ENCODE peak calls at places on chromosomes 7 and 10, in eight cellular contexts. M is breast epithelium, D is GM12878, Y is cardiac fibroblast, U is lower lobe of right lung, Q is transverse colon, V is DND-41, Z is NB4. B is an unnamed sample.

GRCh38 chr10:90872648-90873020 is 860 bp downstream of the RPP30 start:
- DNase-seq in M (no peak), D (no peak), Y (no peak), U (no peak), Q (no peak), V (no peak), Z (no peak), B (no peak)

GRCh38 chr7:144936314-144936713 is 100.5 kb upstream of the TPK1 start:
- DNase-seq in M (no peak), D (no peak), Y (no peak), U (no peak), Q (no peak), V (no peak), Z (no peak), B (no peak)

GRCh38 chr7:51376420-51377092 is 59.9 kb upstream of the COBL start:
- DNase-seq in M (no peak), D (no peak), Y (peak), U (no peak), Q (no peak), V (no peak), Z (no peak), B (no peak)

GRCh38 chr7:4849390-4849789 is 12.4 kb downstream of the PAPOLB start:
- DNase-seq in M (no peak), D (no peak), Y (peak), U (no peak), Q (no peak), V (no peak), Z (peak), B (no peak)

GRCh38 chr7:136869991-136870798 is 1.7 kb downstream of the CHRM2 start:
- DNase-seq in M (no peak), D (no peak), Y (peak), U (peak), Q (no peak), V (no peak), Z (no peak), B (no peak)

GRCh38 chr7:49295136-49295535 is 370.8 kb downstream of the CDC14C start:
- DNase-seq in M (no peak), D (no peak), Y (peak), U (no peak), Q (no peak), V (no peak), Z (peak), B (no peak)

GRCh38 chr7:134593530-134594392 is 44.9 kb downstream of the AKR1B15 start:
- DNase-seq in M (peak), D (no peak), Y (peak), U (peak), Q (peak), V (no peak), Z (peak), B (no peak)

GRCh38 chr7:4113976-4114375 is 568.1 kb upstream of the FOXK1 start:
- DNase-seq in M (peak), D (no peak), Y (no peak), U (no peak), Q (no peak), V (no peak), Z (no peak), B (no peak)

GRCh38 chr7:1607001-1607400 is 37.2 kb upstream of the PSMG3 start:
- DNase-seq in M (no peak), D (no peak), Y (no peak), U (no peak), Q (no peak), V (no peak), Z (no peak), B (no peak)

GRCh38 chr10:4686644-4686996 is 139.4 kb upstream of the AKR1E2 start:
- DNase-seq in M (no peak), D (no peak), Y (peak), U (no peak), Q (no peak), V (no peak), Z (no peak), B (no peak)

GRCh38 chr7:121505540-121506182 is 109.6 kb upstream of the FAM3C start:
- DNase-seq in M (no peak), D (no peak), Y (no peak), U (no peak), Q (no peak), V (no peak), Z (no peak), B (no peak)

GRCh38 chr7:117405519-117405918 is 21.8 kb downstream of the ASZ1 start:
- DNase-seq in M (no peak), D (no peak), Y (no peak), U (no peak), Q (no peak), V (no peak), Z (no peak), B (no peak)

GRCh38 chr10:100746413-100746931 is 1.1 kb downstream of the PAX2 start:
- DNase-seq in M (no peak), D (no peak), Y (no peak), U (no peak), Q (no peak), V (no peak), Z (no peak), B (no peak)
- H3K4me3 ChIP-seq in M (no peak), D (no peak), Y (no peak), U (no peak), Q (no peak), V (no peak), Z (no peak), B (no peak)

GRCh38 chr10:32377458-32378370 is 30.8 kb upstream of the EPC1 start:
- DNase-seq in M (no peak), D (no peak), Y (peak), U (no peak), Q (peak), V (peak), Z (peak), B (peak)
- TF ChIP-seq CTCF in M (no peak), D (peak), Y (peak), U (peak), Q (peak), V (peak), Z (peak), B (peak)

GRCh38 chr10:11045487-11045886 is 27.8 kb downstream of the CELF2 start:
- DNase-seq in M (no peak), D (no peak), Y (no peak), U (no peak), Q (no peak), V (no peak), Z (no peak), B (no peak)

GRCh38 chr10:11045995-11046394 is 28.3 kb downstream of the CELF2 start:
- DNase-seq in M (no peak), D (no peak), Y (no peak), U (no peak), Q (no peak), V (no peak), Z (no peak), B (no peak)

GRCh38 chr10:11049772-11050171 is 32.1 kb downstream of the CELF2 start:
- DNase-seq in M (no peak), D (no peak), Y (no peak), U (no peak), Q (no peak), V (no peak), Z (no peak), B (no peak)

GRCh38 chr10:11048707-11049296 is 31.1 kb downstream of the CELF2 start:
- DNase-seq in M (no peak), D (no peak), Y (no peak), U (no peak), Q (no peak), V (no peak), Z (no peak), B (no peak)

GRCh38 chr10:11046766-11047165 is 29.1 kb downstream of the CELF2 start:
- DNase-seq in M (no peak), D (no peak), Y (peak), U (no peak), Q (no peak), V (no peak), Z (no peak), B (no peak)
- H3K4me3 ChIP-seq in M (no peak), D (no peak), Y (no peak), U (no peak), Q (no peak), V (no peak), Z (no peak), B (no peak)

GRCh38 chr10:111075577-111076185 is 1.1 kb upstream of the ADRA2A start:
- DNase-seq in M (no peak), D (no peak), Y (no peak), U (no peak), Q (no peak), V (no peak), Z (no peak), B (no peak)

GRCh38 chr10:111076682-111077661 is at the start of gene ADRA2A:
- DNase-seq in M (no peak), D (no peak), Y (peak), U (peak), Q (peak), V (no peak), Z (peak), B (no peak)

GRCh38 chr10:111077715-111078504 is 1.1 kb downstream of the ADRA2A start:
- DNase-seq in M (no peak), D (no peak), Y (peak), U (peak), Q (peak), V (no peak), Z (no peak), B (no peak)

GRCh38 chr10:111078505-111079185 is 1.8 kb downstream of the ADRA2A start:
- DNase-seq in M (no peak), D (no peak), Y (no peak), U (no peak), Q (no peak), V (no peak), Z (no peak), B (no peak)

DNA sequence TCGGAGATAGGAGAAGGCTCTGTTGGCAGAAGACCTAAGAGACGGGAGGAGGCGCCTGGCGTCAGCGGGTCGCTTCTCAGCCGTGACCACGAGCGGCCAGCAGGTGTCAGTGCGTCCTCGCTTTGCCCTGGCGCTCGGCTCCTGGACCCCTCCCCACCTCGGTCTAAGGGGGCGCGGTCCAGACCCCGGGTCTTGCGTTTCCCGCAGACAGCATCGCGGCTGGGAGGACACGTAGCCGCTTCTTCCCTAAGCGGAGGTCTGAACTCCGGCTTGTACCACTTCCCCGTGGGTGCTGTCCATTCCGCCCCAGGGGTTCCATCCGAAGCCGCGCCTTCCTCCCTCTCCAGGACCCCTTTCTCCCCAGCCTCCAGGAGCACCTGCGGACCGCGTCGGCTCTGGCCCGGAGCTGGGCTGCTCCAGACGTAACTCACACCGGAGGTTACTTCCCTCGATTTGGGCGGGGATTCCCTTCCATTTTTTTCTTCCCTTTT is 593 bp upstream of the ADRA2A start:
- DNase-seq in M (peak), D (no peak), Y (peak), U (peak), Q (peak), V (no peak), Z (peak), B (no peak)
- TF ChIP-seq CTCF in M (peak), D (peak), Y (peak), U (peak), Q (peak), V (no peak), Z (peak), B (peak)

DNA sequence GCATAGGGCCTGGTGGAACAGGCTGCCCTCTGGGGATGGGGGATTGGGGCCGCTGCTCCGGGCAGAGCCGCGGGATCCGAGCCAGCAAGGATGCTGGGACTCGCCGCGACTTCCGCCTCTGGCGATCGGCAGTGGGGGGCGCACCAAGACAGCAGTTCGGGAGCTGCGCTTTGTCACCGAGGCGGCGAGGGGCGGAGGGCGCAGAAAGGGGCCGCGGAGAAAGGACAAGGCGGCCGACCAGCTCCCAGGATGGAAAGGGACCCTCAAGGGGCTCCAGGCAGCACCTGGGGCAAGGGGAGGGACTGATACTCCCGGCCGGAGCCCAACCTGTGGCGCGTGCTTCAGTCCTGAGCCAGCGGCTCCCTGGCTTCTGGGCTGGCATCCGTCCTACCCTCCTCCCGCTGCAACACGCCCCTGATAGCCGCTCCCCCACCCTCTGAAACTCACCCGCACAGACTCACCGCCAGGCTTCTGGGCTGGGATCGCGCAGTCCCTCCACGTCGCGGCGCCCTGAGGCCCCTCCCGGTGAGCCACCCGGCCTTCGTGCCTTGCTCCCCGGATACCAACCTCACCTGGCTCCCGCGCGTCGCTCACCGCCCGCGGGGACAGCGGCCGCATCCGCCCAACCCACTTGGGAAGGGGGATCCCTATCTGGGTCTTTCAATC is 7.1 kb upstream of the EVX1 start:
- DNase-seq in M (no peak), D (no peak), Y (peak), U (no peak), Q (peak), V (no peak), Z (peak), B (no peak)
- H3K4me3 ChIP-seq in M (peak), D (no peak), Y (peak), U (peak), Q (peak), V (no peak), Z (peak), B (no peak)

DNA sequence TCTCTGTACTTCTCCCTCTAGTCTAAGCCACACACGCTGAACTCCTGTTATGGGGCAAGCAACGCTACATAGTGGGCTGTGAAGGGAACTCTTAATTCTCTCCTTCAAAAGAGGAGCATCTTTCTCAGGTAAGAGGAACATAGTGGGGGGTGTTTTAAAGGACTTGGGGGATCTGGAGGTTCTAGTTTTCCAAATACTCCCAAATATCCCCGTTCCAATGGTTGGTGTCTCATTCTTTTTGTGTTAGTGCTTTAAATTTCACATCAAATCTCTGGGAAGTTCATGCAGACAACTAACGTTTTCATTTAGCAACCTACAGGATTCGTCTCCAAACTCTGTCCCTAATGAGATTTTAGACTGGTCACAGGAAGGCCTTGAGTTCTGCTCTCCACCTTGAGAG is 12.4 kb upstream of the WDR86 start:
- DNase-seq in M (no peak), D (no peak), Y (no peak), U (no peak), Q (no peak), V (no peak), Z (no peak), B (no peak)
- TF ChIP-seq CTCF in M (no peak), D (no peak), Y (no peak), U (no peak), Q (no peak), V (no peak), Z (no peak), B (no peak)